ENCODE peak calls at places on chromosomes 1 and 21, in ten cellular contexts. T is aorta; E is ovary; Q is effector memory CD8-positive, alpha-beta T cell; D is hepatocyte; M is endodermal cell; F is osteoblast; V is bronchial epithelial cell; N is NCI-H1436; H is effector memory CD4-positive, alpha-beta T cell. K is an unnamed sample.

GRCh38 chr1:53656062-53656915 is 82.7 kb downstream of the GLIS1 start:
- DNase-seq in T (peak), E (no peak), Q (no peak), D (no peak), M (no peak), F (peak), V (no peak), N (no peak), H (no peak), K (no peak)

GRCh38 chr1:52022133-52022532 is 11.5 kb downstream of the KTI12 start:
- DNase-seq in T (no peak), E (no peak), Q (no peak), D (no peak), M (no peak), F (no peak), V (no peak), N (no peak), H (no peak), K (no peak)

GRCh38 chr1:229271448-229272120 is 673 bp downstream of the RAB4A start:
- DNase-seq in T (peak), E (no peak), Q (no peak), D (peak), M (no peak), F (peak), V (peak), N (no peak), H (no peak), K (peak)

GRCh38 chr1:184583837-184584236 is 170.8 kb downstream of the EDEM3 start:
- DNase-seq in T (no peak), E (no peak), Q (no peak), D (no peak), M (peak), F (no peak), V (no peak), N (no peak), H (no peak), K (no peak)

GRCh38 chr1:236516929-236517704 is 6.7 kb upstream of the LGALS8 start:
- DNase-seq in T (no peak), E (no peak), Q (peak), D (peak), M (no peak), F (no peak), V (peak), N (no peak), H (peak), K (peak)

GRCh38 chr21:38793926-38794713 is 11.6 kb upstream of the ETS2 start:
- DNase-seq in T (no peak), E (no peak), Q (no peak), D (peak), M (no peak), F (no peak), V (no peak), N (no peak), H (no peak), K (no peak)

GRCh38 chr1:156747737-156748669 is 3.5 kb downstream of the HDGF start:
- DNase-seq in T (no peak), E (no peak), Q (no peak), D (no peak), M (peak), F (no peak), V (peak), N (no peak), H (no peak), K (no peak)

GRCh38 chr1:59539961-59540681 is 243.2 kb downstream of the FGGY start:
- DNase-seq in T (no peak), E (no peak), Q (no peak), D (no peak), M (no peak), F (no peak), V (peak), N (no peak), H (no peak), K (no peak)

GRCh38 chr1:61043010-61043820 is 39.1 kb upstream of the NFIA start:
- DNase-seq in T (peak), E (peak), Q (peak), D (peak), M (peak), F (peak), V (peak), N (peak), H (peak), K (peak)

GRCh38 chr1:21064057-21064456 is 112.6 kb downstream of the EIF4G3 start:
- DNase-seq in T (no peak), E (no peak), Q (no peak), D (no peak), M (no peak), F (no peak), V (no peak), N (no peak), H (no peak), K (no peak)